ENCODE peak calls at places on chromosomes 4 and X, in eight cellular contexts. One of them, this sample, is unnamed.

GRCh38 chr4:9936128-9936644 is 85.1 kb downstream of the SLC2A9 start:
- DNase-seq in tibial nerve: no peak
- DNase-seq in HepG2: no peak
- DNase-seq in ovary: no peak
- DNase-seq in NB4: no peak
- DNase-seq in thyroid gland: no peak
- DNase-seq in right lobe of liver: no peak
- DNase-seq in A549: no peak
- DNase-seq in this sample: no peak

GRCh38 chr4:13968723-13969122 is 341.2 kb upstream of the BOD1L1 start:
- DNase-seq in NB4: no peak
- DNase-seq in right lobe of liver: no peak
- DNase-seq in ovary: no peak
- DNase-seq in A549: no peak
- DNase-seq in tibial nerve: no peak
- DNase-seq in HepG2: no peak
- DNase-seq in thyroid gland: no peak
- DNase-seq in this sample: no peak

GRCh38 chr4:71732706-71733105 is 51.2 kb downstream of the GC start:
- DNase-seq in ovary: no peak
- DNase-seq in thyroid gland: no peak
- DNase-seq in NB4: peak
- DNase-seq in tibial nerve: no peak
- DNase-seq in A549: peak
- DNase-seq in HepG2: peak
- DNase-seq in right lobe of liver: no peak
- DNase-seq in this sample: no peak

GRCh38 chr4:88963817-88964216 is 93.2 kb downstream of the FAM13A start:
- DNase-seq in NB4: peak
- DNase-seq in thyroid gland: no peak
- DNase-seq in HepG2: no peak
- DNase-seq in A549: peak
- DNase-seq in ovary: no peak
- DNase-seq in right lobe of liver: no peak
- DNase-seq in tibial nerve: no peak
- DNase-seq in this sample: no peak

GRCh38 chr4:83454626-83455025 is 997 bp downstream of the HELQ start:
- DNase-seq in NB4: peak
- DNase-seq in tibial nerve: no peak
- DNase-seq in A549: no peak
- DNase-seq in ovary: no peak
- DNase-seq in thyroid gland: no peak
- DNase-seq in right lobe of liver: no peak
- DNase-seq in HepG2: no peak
- DNase-seq in this sample: no peak

GRCh38 chrX:41946973-41947612 is 23.7 kb upstream of the CASK start:
- DNase-seq in HepG2: no peak
- DNase-seq in ovary: no peak
- DNase-seq in right lobe of liver: no peak
- DNase-seq in NB4: no peak
- DNase-seq in thyroid gland: no peak
- DNase-seq in A549: no peak
- DNase-seq in tibial nerve: no peak
- DNase-seq in this sample: no peak

GRCh38 chr4:79661196-79661595 is 253.2 kb upstream of the GK2 start:
- DNase-seq in A549: no peak
- DNase-seq in ovary: no peak
- DNase-seq in tibial nerve: no peak
- DNase-seq in thyroid gland: no peak
- DNase-seq in NB4: no peak
- DNase-seq in HepG2: no peak
- DNase-seq in right lobe of liver: no peak
- DNase-seq in this sample: no peak

GRCh38 chr4:141241986-141242385 is 21.3 kb downstream of the ZNF330 start:
- DNase-seq in thyroid gland: no peak
- DNase-seq in A549: no peak
- DNase-seq in HepG2: no peak
- DNase-seq in ovary: no peak
- DNase-seq in tibial nerve: no peak
- DNase-seq in right lobe of liver: no peak
- DNase-seq in NB4: no peak
- DNase-seq in this sample: no peak

GRCh38 chr4:98564847-98565246 is 93.6 kb downstream of the TSPAN5 start:
- DNase-seq in right lobe of liver: no peak
- DNase-seq in HepG2: no peak
- DNase-seq in NB4: no peak
- DNase-seq in ovary: no peak
- DNase-seq in tibial nerve: no peak
- DNase-seq in A549: no peak
- DNase-seq in thyroid gland: no peak
- DNase-seq in this sample: no peak

GRCh38 chrX:133434197-133434820 is 19.0 kb upstream of the GPC4 start:
- DNase-seq in tibial nerve: no peak
- DNase-seq in A549: peak
- DNase-seq in thyroid gland: no peak
- DNase-seq in HepG2: no peak
- DNase-seq in right lobe of liver: no peak
- DNase-seq in ovary: no peak
- DNase-seq in NB4: peak
- DNase-seq in this sample: no peak

GRCh38 chr4:86338989-86339388 is 20.9 kb downstream of the MAPK10 start:
- DNase-seq in A549: peak
- DNase-seq in ovary: peak
- DNase-seq in HepG2: no peak
- DNase-seq in right lobe of liver: no peak
- DNase-seq in tibial nerve: no peak
- DNase-seq in NB4: no peak
- DNase-seq in thyroid gland: no peak
- DNase-seq in this sample: no peak

GRCh38 chrX:153921511-153922285 is 4.4 kb downstream of the ARHGAP4 start:
- DNase-seq in A549: no peak
- DNase-seq in ovary: peak
- DNase-seq in NB4: no peak
- DNase-seq in HepG2: no peak
- DNase-seq in right lobe of liver: peak
- DNase-seq in tibial nerve: no peak
- DNase-seq in thyroid gland: no peak
- DNase-seq in this sample: no peak

GRCh38 chr4:114271031-114271430 is 291.6 kb upstream of the ARSJ start:
- DNase-seq in thyroid gland: no peak
- DNase-seq in ovary: no peak
- DNase-seq in tibial nerve: no peak
- DNase-seq in A549: no peak
- DNase-seq in NB4: no peak
- DNase-seq in right lobe of liver: no peak
- DNase-seq in HepG2: no peak
- DNase-seq in this sample: no peak

GRCh38 chr4:534576-535151 is 35.7 kb downstream of the PIGG start:
- DNase-seq in A549: no peak
- DNase-seq in tibial nerve: no peak
- DNase-seq in right lobe of liver: no peak
- DNase-seq in ovary: no peak
- DNase-seq in NB4: no peak
- DNase-seq in thyroid gland: no peak
- DNase-seq in HepG2: no peak
- DNase-seq in this sample: peak

GRCh38 chrX:48737213-48737938 is 24.2 kb upstream of the GLOD5 start:
- DNase-seq in right lobe of liver: peak
- DNase-seq in A549: peak
- DNase-seq in thyroid gland: peak
- DNase-seq in NB4: peak
- DNase-seq in HepG2: peak
- DNase-seq in ovary: peak
- DNase-seq in tibial nerve: peak
- DNase-seq in this sample: peak
- TF ChIP-seq POLR2A in right lobe of liver: peak
- TF ChIP-seq POLR2A in A549: peak
- TF ChIP-seq POLR2A in thyroid gland: peak
- TF ChIP-seq POLR2A in NB4: peak
- TF ChIP-seq POLR2A in HepG2: peak
- TF ChIP-seq POLR2A in ovary: peak
- TF ChIP-seq POLR2A in tibial nerve: peak
- TF ChIP-seq POLR2A in this sample: peak

GRCh38 chr4:125547842-125548241 is 233.1 kb downstream of the FAT4 start:
- DNase-seq in ovary: no peak
- DNase-seq in thyroid gland: no peak
- DNase-seq in tibial nerve: no peak
- DNase-seq in NB4: no peak
- DNase-seq in HepG2: no peak
- DNase-seq in A549: no peak
- DNase-seq in right lobe of liver: no peak
- DNase-seq in this sample: no peak

GRCh38 chr4:125551451-125551850 is 236.7 kb downstream of the FAT4 start:
- DNase-seq in A549: no peak
- DNase-seq in ovary: no peak
- DNase-seq in right lobe of liver: no peak
- DNase-seq in tibial nerve: no peak
- DNase-seq in thyroid gland: no peak
- DNase-seq in HepG2: no peak
- DNase-seq in NB4: no peak
- DNase-seq in this sample: no peak

GRCh38 chr4:125551967-125552366 is 237.2 kb downstream of the FAT4 start:
- DNase-seq in right lobe of liver: no peak
- DNase-seq in NB4: no peak
- DNase-seq in tibial nerve: no peak
- DNase-seq in A549: no peak
- DNase-seq in HepG2: no peak
- DNase-seq in thyroid gland: no peak
- DNase-seq in ovary: no peak
- DNase-seq in this sample: no peak

GRCh38 chr4:125546272-125546671 is 231.5 kb downstream of the FAT4 start:
- DNase-seq in NB4: no peak
- DNase-seq in HepG2: no peak
- DNase-seq in A549: no peak
- DNase-seq in tibial nerve: no peak
- DNase-seq in ovary: no peak
- DNase-seq in thyroid gland: no peak
- DNase-seq in right lobe of liver: no peak
- DNase-seq in this sample: no peak

GRCh38 chr4:125550769-125551168 is 236.0 kb downstream of the FAT4 start:
- DNase-seq in right lobe of liver: no peak
- DNase-seq in ovary: no peak
- DNase-seq in tibial nerve: no peak
- DNase-seq in A549: no peak
- DNase-seq in HepG2: no peak
- DNase-seq in NB4: no peak
- DNase-seq in thyroid gland: no peak
- DNase-seq in this sample: no peak
- TF ChIP-seq POLR2A in right lobe of liver: no peak
- TF ChIP-seq POLR2A in ovary: no peak
- TF ChIP-seq POLR2A in tibial nerve: no peak
- TF ChIP-seq POLR2A in A549: no peak
- TF ChIP-seq POLR2A in HepG2: no peak
- TF ChIP-seq POLR2A in NB4: no peak
- TF ChIP-seq POLR2A in thyroid gland: no peak
- TF ChIP-seq POLR2A in this sample: no peak

GRCh38 chrX:119617511-119618164 is 11.4 kb upstream of the NKRF start:
- DNase-seq in A549: no peak
- DNase-seq in HepG2: no peak
- DNase-seq in right lobe of liver: no peak
- DNase-seq in tibial nerve: no peak
- DNase-seq in thyroid gland: no peak
- DNase-seq in NB4: no peak
- DNase-seq in ovary: no peak
- DNase-seq in this sample: no peak
- TF ChIP-seq POLR2A in A549: no peak
- TF ChIP-seq POLR2A in HepG2: no peak
- TF ChIP-seq POLR2A in right lobe of liver: no peak
- TF ChIP-seq POLR2A in tibial nerve: no peak
- TF ChIP-seq POLR2A in thyroid gland: no peak
- TF ChIP-seq POLR2A in NB4: no peak
- TF ChIP-seq POLR2A in ovary: no peak
- TF ChIP-seq POLR2A in this sample: no peak

GRCh38 chrX:68433981-68434299 is 645 bp upstream of the OPHN1 start:
- DNase-seq in ovary: no peak
- DNase-seq in HepG2: no peak
- DNase-seq in A549: no peak
- DNase-seq in NB4: no peak
- DNase-seq in tibial nerve: no peak
- DNase-seq in right lobe of liver: no peak
- DNase-seq in thyroid gland: no peak
- DNase-seq in this sample: no peak

GRCh38 chrX:68431836-68432235 is 1.5 kb downstream of the OPHN1 start:
- DNase-seq in ovary: no peak
- DNase-seq in tibial nerve: no peak
- DNase-seq in A549: no peak
- DNase-seq in right lobe of liver: no peak
- DNase-seq in HepG2: no peak
- DNase-seq in NB4: no peak
- DNase-seq in thyroid gland: no peak
- DNase-seq in this sample: no peak

GRCh38 chrX:68432648-68433047 is 647 bp downstream of the OPHN1 start:
- DNase-seq in ovary: no peak
- DNase-seq in NB4: no peak
- DNase-seq in HepG2: no peak
- DNase-seq in right lobe of liver: no peak
- DNase-seq in tibial nerve: no peak
- DNase-seq in thyroid gland: no peak
- DNase-seq in A549: peak
- DNase-seq in this sample: no peak

GRCh38 chrX:68429216-68429615 is 4.1 kb downstream of the OPHN1 start:
- DNase-seq in right lobe of liver: no peak
- DNase-seq in A549: no peak
- DNase-seq in ovary: no peak
- DNase-seq in HepG2: no peak
- DNase-seq in NB4: no peak
- DNase-seq in thyroid gland: no peak
- DNase-seq in tibial nerve: no peak
- DNase-seq in this sample: no peak

DNA sequence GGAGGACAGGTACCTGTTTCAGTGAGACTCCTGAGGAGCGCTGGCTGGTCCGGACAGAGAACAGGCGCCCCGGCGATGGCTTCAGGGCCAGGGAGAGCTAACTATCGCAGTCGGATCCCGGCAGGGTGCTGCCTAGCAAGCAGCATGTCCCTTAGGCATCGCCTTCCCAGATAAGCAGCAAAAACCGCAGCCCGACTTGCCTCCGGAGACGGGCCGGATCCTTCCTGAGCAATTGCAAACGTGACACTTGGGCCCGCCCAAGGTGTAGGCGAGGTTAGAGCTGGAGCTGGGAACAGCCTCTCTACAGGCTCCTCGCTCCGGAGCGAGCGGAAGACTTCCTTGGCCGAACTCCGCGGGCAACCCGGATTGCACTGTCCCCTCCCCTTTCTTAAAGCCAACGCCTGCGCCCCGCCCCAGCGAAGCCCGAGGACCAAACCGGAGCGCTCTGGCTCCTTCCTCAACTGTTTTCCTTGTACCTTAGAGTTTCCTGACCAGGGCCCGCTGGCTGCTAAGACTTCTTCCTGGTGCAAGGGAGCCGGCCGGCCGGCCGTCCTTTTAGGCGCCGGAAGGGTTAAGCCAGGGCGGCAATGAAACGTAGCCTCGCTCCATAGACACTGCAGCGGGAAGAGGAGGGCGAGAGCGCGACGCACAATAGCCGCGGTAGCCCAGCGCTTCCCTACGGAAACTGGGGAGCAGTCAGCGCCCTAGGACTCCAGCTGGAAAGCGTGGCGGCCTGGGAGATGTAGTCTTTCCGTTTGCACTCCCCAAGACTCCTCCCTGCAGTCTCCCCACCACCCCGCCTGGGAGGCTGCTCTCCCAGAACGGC is at the start of gene OPHN1:
- DNase-seq in ovary: peak
- DNase-seq in thyroid gland: peak
- DNase-seq in tibial nerve: peak
- DNase-seq in A549: peak
- DNase-seq in right lobe of liver: peak
- DNase-seq in NB4: no peak
- DNase-seq in HepG2: peak
- DNase-seq in this sample: peak
- TF ChIP-seq POLR2A in ovary: no peak
- TF ChIP-seq POLR2A in thyroid gland: peak
- TF ChIP-seq POLR2A in tibial nerve: peak
- TF ChIP-seq POLR2A in A549: peak
- TF ChIP-seq POLR2A in right lobe of liver: no peak
- TF ChIP-seq POLR2A in NB4: no peak
- TF ChIP-seq POLR2A in HepG2: peak
- TF ChIP-seq POLR2A in this sample: no peak